ENCODE peak calls at places on chromosome 12, in five cellular contexts. I, V, P, F and O are unnamed samples.

GRCh38 chr12:110936367-110937103 is 16.2 kb upstream of the MYL2 start:
- DNase-seq in I (no peak), V (no peak), P (no peak), F (no peak), O (no peak)

GRCh38 chr12:90174198-90174510 is 465.5 kb upstream of the ATP2B1 start:
- DNase-seq in I (no peak), V (no peak), P (no peak), F (no peak), O (no peak)

GRCh38 chr12:64669270-64669842 is 59.1 kb downstream of the RASSF3 start:
- DNase-seq in I (peak), V (peak), P (no peak), F (peak), O (peak)

GRCh38 chr12:116244001-116244400 is 33.5 kb downstream of the MED13L start:
- DNase-seq in I (no peak), V (no peak), P (no peak), F (no peak), O (no peak)

GRCh38 chr12:62600038-62600437 is 133.4 kb downstream of the MON2 start:
- DNase-seq in I (no peak), V (no peak), P (no peak), F (no peak), O (no peak)

GRCh38 chr12:110333201-110333600 is 52.2 kb downstream of the ATP2A2 start:
- DNase-seq in I (no peak), V (no peak), P (no peak), F (no peak), O (no peak)

GRCh38 chr12:52495385-52495784 is 2.3 kb upstream of the KRT6A start:
- DNase-seq in I (no peak), V (no peak), P (no peak), F (no peak), O (no peak)

GRCh38 chr12:57118711-57119271 is 7.6 kb upstream of the STAT6 start:
- DNase-seq in I (no peak), V (no peak), P (no peak), F (no peak), O (no peak)

GRCh38 chr12:118126119-118126757 is 9.7 kb upstream of the PEBP1 start:
- DNase-seq in I (no peak), V (no peak), P (no peak), F (peak), O (peak)

GRCh38 chr12:123890536-123890902 is 82.1 kb downstream of the CCDC92 start:
- DNase-seq in I (no peak), V (no peak), P (no peak), F (no peak), O (no peak)

GRCh38 chr12:823043-823698 is 70.8 kb downstream of the WNK1 start:
- DNase-seq in I (no peak), V (peak), P (no peak), F (no peak), O (no peak)

GRCh38 chr12:68896881-68897540 is 36.0 kb downstream of the CPM start:
- DNase-seq in I (no peak), V (no peak), P (no peak), F (no peak), O (no peak)

GRCh38 chr12:2256915-2257314 is 204.1 kb downstream of the CACNA1C start:
- DNase-seq in I (no peak), V (no peak), P (no peak), F (no peak), O (no peak)

GRCh38 chr12:122836027-122836921 is 1.0 kb downstream of the HIP1R start:
- DNase-seq in I (peak), V (peak), P (peak), F (peak), O (no peak)

GRCh38 chr12:73383584-73384229 is 1111.5 kb downstream of the TRHDE start:
- DNase-seq in I (no peak), V (no peak), P (no peak), F (no peak), O (no peak)

GRCh38 chr12:105083551-105084105 is 630 bp downstream of the ALDH1L2 start:
- DNase-seq in I (no peak), V (no peak), P (peak), F (peak), O (peak)

GRCh38 chr12:13183621-13184020 is 12.9 kb upstream of the EMP1 start:
- DNase-seq in I (no peak), V (no peak), P (no peak), F (no peak), O (no peak)

GRCh38 chr12:63302941-63303536 is 152.0 kb upstream of the AVPR1A start:
- DNase-seq in I (no peak), V (no peak), P (no peak), F (no peak), O (no peak)

GRCh38 chr12:84172823-84173424 is 739.7 kb downstream of the SLC6A15 start:
- DNase-seq in I (no peak), V (no peak), P (no peak), F (no peak), O (no peak)

GRCh38 chr12:88683628-88684027 is 103.4 kb upstream of the KITLG start:
- DNase-seq in I (no peak), V (no peak), P (no peak), F (no peak), O (no peak)

GRCh38 chr12:77685112-77685511 is 145.6 kb upstream of the NAV3 start:
- DNase-seq in I (no peak), V (peak), P (no peak), F (peak), O (no peak)

GRCh38 chr12:25051583-25052190 is 102.8 kb upstream of the BCAT1 start:
- DNase-seq in I (peak), V (peak), P (peak), F (no peak), O (no peak)

GRCh38 chr12:2574536-2574935 is 220.2 kb upstream of the FKBP4 start:
- DNase-seq in I (no peak), V (no peak), P (no peak), F (no peak), O (peak)

GRCh38 chr12:94762259-94762942 is 112.0 kb upstream of the TMCC3 start:
- DNase-seq in I (no peak), V (peak), P (no peak), F (no peak), O (no peak)

GRCh38 chr12:48189331-48190125 is 6.1 kb downstream of the CCDC184 start:
- DNase-seq in I (peak), V (peak), P (peak), F (no peak), O (no peak)